ENCODE peak calls at places on chromosomes 2 and 18, in eight cellular contexts. One of them, this sample, is unnamed.

GRCh38 chr2:224736227-224736626 is 20.1 kb upstream of the CCDC195 start:
- DNase-seq in upper lobe of left lung: no peak
- DNase-seq in HCT116: no peak
- DNase-seq in pancreas: no peak
- DNase-seq in left ventricle myocardium inferior: no peak
- DNase-seq in tibial nerve: no peak
- DNase-seq in stomach: no peak
- DNase-seq in adrenal gland: no peak
- DNase-seq in this sample: no peak

GRCh38 chr2:175393851-175394250 is 212.3 kb upstream of the ATP5MC3 start:
- DNase-seq in upper lobe of left lung: no peak
- DNase-seq in HCT116: no peak
- DNase-seq in pancreas: no peak
- DNase-seq in left ventricle myocardium inferior: no peak
- DNase-seq in tibial nerve: no peak
- DNase-seq in stomach: no peak
- DNase-seq in adrenal gland: no peak
- DNase-seq in this sample: no peak

GRCh38 chr2:76850969-76851368 is 671.2 kb downstream of the LRRTM4 start:
- DNase-seq in upper lobe of left lung: no peak
- DNase-seq in HCT116: no peak
- DNase-seq in pancreas: no peak
- DNase-seq in left ventricle myocardium inferior: no peak
- DNase-seq in tibial nerve: no peak
- DNase-seq in stomach: no peak
- DNase-seq in adrenal gland: no peak
- DNase-seq in this sample: no peak

GRCh38 chr2:86372641-86373502 is 35.4 kb upstream of the REEP1 start:
- DNase-seq in upper lobe of left lung: no peak
- DNase-seq in HCT116: peak; percentile 43
- DNase-seq in pancreas: peak; percentile 47
- DNase-seq in left ventricle myocardium inferior: no peak
- DNase-seq in tibial nerve: no peak
- DNase-seq in stomach: peak; percentile 56
- DNase-seq in adrenal gland: peak; percentile 47
- DNase-seq in this sample: no peak

GRCh38 chr2:118246726-118247125 is 158.5 kb downstream of the INSIG2 start:
- DNase-seq in upper lobe of left lung: no peak
- DNase-seq in HCT116: no peak
- DNase-seq in pancreas: no peak
- DNase-seq in left ventricle myocardium inferior: peak; percentile 45
- DNase-seq in tibial nerve: no peak
- DNase-seq in stomach: no peak
- DNase-seq in adrenal gland: peak; percentile 68
- DNase-seq in this sample: no peak

GRCh38 chr2:20444993-20445910 is 1.6 kb upstream of the RHOB start:
- DNase-seq in upper lobe of left lung: no peak
- DNase-seq in HCT116: no peak
- DNase-seq in pancreas: no peak
- DNase-seq in left ventricle myocardium inferior: no peak
- DNase-seq in tibial nerve: no peak
- DNase-seq in stomach: peak; percentile 24
- DNase-seq in adrenal gland: no peak
- DNase-seq in this sample: peak; percentile 64

GRCh38 chr2:23286765-23287155 is 98.2 kb upstream of the KLHL29 start:
- DNase-seq in upper lobe of left lung: peak; percentile 23
- DNase-seq in HCT116: no peak
- DNase-seq in pancreas: no peak
- DNase-seq in left ventricle myocardium inferior: peak; percentile 38
- DNase-seq in tibial nerve: peak; percentile 55
- DNase-seq in stomach: no peak
- DNase-seq in adrenal gland: peak; percentile 35
- DNase-seq in this sample: no peak

GRCh38 chr2:20666114-20666363 is 905 bp upstream of the GDF7 start:
- DNase-seq in upper lobe of left lung: peak; percentile 86
- DNase-seq in HCT116: no peak
- DNase-seq in pancreas: no peak
- DNase-seq in left ventricle myocardium inferior: no peak
- DNase-seq in tibial nerve: no peak
- DNase-seq in stomach: no peak
- DNase-seq in adrenal gland: no peak
- DNase-seq in this sample: no peak

GRCh38 chr18:57437782-57438668 is 2.9 kb downstream of the ONECUT2 start:
- DNase-seq in upper lobe of left lung: peak; percentile 76
- DNase-seq in HCT116: peak; percentile 40
- DNase-seq in pancreas: peak; percentile 76
- DNase-seq in left ventricle myocardium inferior: no peak
- DNase-seq in tibial nerve: no peak
- DNase-seq in stomach: no peak
- DNase-seq in adrenal gland: peak; percentile 42
- DNase-seq in this sample: peak; percentile 60
- H3K4me3 ChIP-seq in upper lobe of left lung: peak overlapping the region; percentile 0
- H3K4me3 ChIP-seq in HCT116: peak overlapping the region; percentile 8
- H3K4me3 ChIP-seq in pancreas: peak overlapping the region; percentile 56
- H3K4me3 ChIP-seq in left ventricle myocardium inferior: peak overlapping the region; percentile 53
- H3K4me3 ChIP-seq in tibial nerve: peak overlapping the region; percentile 4
- H3K4me3 ChIP-seq in stomach: peak overlapping the region; percentile 26
- H3K4me3 ChIP-seq in adrenal gland: no peak overlapping the region
- H3K4me3 ChIP-seq in this sample: no peak overlapping the region

DNA sequence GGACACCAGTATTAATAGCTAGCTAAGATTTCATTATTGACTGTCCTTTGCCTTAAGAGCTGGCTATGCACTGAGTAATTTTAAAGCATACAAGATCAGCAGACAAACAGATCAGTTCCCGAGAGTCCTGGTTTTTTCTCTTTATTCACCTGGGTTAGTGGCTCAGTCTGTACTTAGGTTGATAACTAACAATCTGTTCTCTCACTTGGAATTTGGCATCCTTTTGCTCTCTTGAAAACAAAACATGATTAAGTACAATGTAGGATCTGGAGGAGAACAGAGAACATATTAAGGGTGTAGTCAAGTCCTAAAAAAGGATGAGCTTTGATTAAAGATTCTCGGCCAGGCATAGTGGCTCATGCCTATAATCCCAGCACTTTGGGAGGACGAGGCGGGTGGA is 16.6 kb downstream of the ARPC2 start:
- DNase-seq in upper lobe of left lung: no peak
- DNase-seq in HCT116: no peak
- DNase-seq in pancreas: no peak
- DNase-seq in left ventricle myocardium inferior: no peak
- DNase-seq in tibial nerve: no peak
- DNase-seq in stomach: no peak
- DNase-seq in adrenal gland: no peak
- DNase-seq in this sample: no peak
- H3K36me3 ChIP-seq in upper lobe of left lung: peaks cover 27% of the 10 kb centered on the region
- H3K36me3 ChIP-seq in HCT116: peaks cover 53% of the 10 kb centered on the region
- H3K36me3 ChIP-seq in pancreas: no peaks in the 10 kb centered on the region
- H3K36me3 ChIP-seq in left ventricle myocardium inferior: peaks cover 100% of the 10 kb centered on the region
- H3K36me3 ChIP-seq in tibial nerve: no peaks in the 10 kb centered on the region
- H3K36me3 ChIP-seq in stomach: peaks cover 99% of the 10 kb centered on the region
- H3K36me3 ChIP-seq in adrenal gland: peaks cover 81% of the 10 kb centered on the region
- H3K36me3 ChIP-seq in this sample: peaks cover 86% of the 10 kb centered on the region

GRCh38 chr2:207546822-207547221 is 17.1 kb downstream of the CREB1 start:
- DNase-seq in upper lobe of left lung: no peak
- DNase-seq in HCT116: no peak
- DNase-seq in pancreas: no peak
- DNase-seq in left ventricle myocardium inferior: no peak
- DNase-seq in tibial nerve: no peak
- DNase-seq in stomach: no peak
- DNase-seq in adrenal gland: no peak
- DNase-seq in this sample: no peak
- TF ChIP-seq CTCF in upper lobe of left lung: no peak
- TF ChIP-seq CTCF in HCT116: no peak
- TF ChIP-seq CTCF in pancreas: no peak
- TF ChIP-seq CTCF in left ventricle myocardium inferior: no peak
- TF ChIP-seq CTCF in tibial nerve: no peak
- TF ChIP-seq CTCF in stomach: no peak
- TF ChIP-seq CTCF in adrenal gland: no peak
- TF ChIP-seq CTCF in this sample: no peak

DNA sequence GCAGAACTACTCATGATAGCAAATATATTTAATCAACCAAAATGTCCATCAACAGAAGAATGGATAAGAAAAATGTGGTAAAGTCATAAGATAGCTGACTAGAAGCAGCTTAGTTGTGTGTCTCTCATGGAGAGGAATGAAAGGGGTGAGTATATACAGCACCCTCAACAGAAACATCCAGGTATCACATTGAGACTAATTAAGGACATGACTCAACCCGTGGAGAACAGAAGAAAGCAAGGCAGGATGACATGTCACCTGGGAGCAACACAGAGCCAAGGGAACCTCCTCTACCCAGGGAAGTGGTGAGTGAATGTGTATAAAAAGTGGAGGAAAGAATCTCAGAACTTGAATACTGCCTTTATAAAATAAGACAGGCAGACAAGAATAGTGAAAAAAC is 1695.0 kb upstream of the CELF4 start:
- DNase-seq in upper lobe of left lung: no peak
- DNase-seq in HCT116: no peak
- DNase-seq in pancreas: no peak
- DNase-seq in left ventricle myocardium inferior: no peak
- DNase-seq in tibial nerve: no peak
- DNase-seq in stomach: no peak
- DNase-seq in adrenal gland: no peak
- DNase-seq in this sample: no peak
- H3K4me3 ChIP-seq in upper lobe of left lung: no peak overlapping the region
- H3K4me3 ChIP-seq in HCT116: no peak overlapping the region
- H3K4me3 ChIP-seq in pancreas: no peak overlapping the region
- H3K4me3 ChIP-seq in left ventricle myocardium inferior: no peak overlapping the region
- H3K4me3 ChIP-seq in tibial nerve: no peak overlapping the region
- H3K4me3 ChIP-seq in stomach: no peak overlapping the region
- H3K4me3 ChIP-seq in adrenal gland: no peak overlapping the region
- H3K4me3 ChIP-seq in this sample: no peak overlapping the region

DNA sequence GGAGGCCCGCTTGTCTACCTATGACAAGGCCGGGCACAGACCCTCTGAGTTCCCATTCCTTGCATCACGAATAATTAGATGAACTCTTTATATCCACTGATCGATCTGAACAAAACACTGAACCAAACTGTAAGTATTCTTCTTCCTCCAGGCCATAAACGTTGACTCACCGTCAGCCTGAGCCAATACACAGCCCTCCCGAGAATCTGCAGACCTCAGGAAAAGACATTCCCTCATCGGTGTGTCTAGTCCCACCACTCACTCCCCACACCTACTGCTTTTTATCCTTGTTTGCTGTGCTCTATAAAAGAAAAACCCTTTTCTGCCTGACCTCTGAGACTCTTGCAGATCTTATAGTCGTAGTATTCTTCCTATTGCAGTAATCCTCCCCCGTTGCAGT is 41.0 kb downstream of the TMEM87B start:
- DNase-seq in upper lobe of left lung: no peak
- DNase-seq in HCT116: no peak
- DNase-seq in pancreas: no peak
- DNase-seq in left ventricle myocardium inferior: no peak
- DNase-seq in tibial nerve: no peak
- DNase-seq in stomach: no peak
- DNase-seq in adrenal gland: no peak
- DNase-seq in this sample: no peak
- H3K36me3 ChIP-seq in upper lobe of left lung: peaks cover 12% of the 10 kb centered on the region
- H3K36me3 ChIP-seq in HCT116: peaks cover 3% of the 10 kb centered on the region
- H3K36me3 ChIP-seq in pancreas: peaks cover 5% of the 10 kb centered on the region
- H3K36me3 ChIP-seq in left ventricle myocardium inferior: peaks cover 65% of the 10 kb centered on the region
- H3K36me3 ChIP-seq in tibial nerve: no peaks in the 10 kb centered on the region
- H3K36me3 ChIP-seq in stomach: peaks cover 87% of the 10 kb centered on the region
- H3K36me3 ChIP-seq in adrenal gland: peaks cover 35% of the 10 kb centered on the region
- H3K36me3 ChIP-seq in this sample: peaks cover 47% of the 10 kb centered on the region

DNA sequence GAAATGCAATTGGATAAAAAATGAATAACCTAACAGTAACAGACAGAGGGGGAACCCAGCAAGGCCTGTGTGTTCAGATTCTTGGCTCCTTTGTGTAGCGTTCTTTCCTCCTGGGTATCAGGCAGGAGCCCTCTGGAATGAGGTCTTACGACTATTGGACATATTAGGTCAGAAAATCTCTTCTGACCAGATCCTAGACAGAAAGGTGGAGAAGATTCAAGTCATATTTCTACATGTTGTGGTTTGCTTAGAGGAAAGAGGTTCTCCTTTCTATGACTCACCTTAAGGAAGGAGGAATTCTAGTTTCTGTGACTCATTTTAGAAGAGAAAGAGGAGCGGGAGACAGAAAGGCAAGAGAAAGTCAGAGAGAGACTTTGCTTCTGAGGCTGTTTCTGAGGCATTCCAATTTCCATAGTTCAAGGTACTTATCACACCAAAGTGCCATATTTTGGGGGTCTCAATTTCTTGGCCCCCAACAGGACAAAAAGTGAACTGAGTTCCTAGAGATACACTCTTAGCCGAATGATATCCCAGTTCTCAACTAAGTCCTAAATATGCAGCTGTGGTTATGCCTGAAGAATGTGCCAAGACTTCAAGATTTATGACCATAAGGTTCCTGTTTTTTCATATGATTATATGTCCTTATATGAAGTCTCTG is 618.6 kb downstream of the ZEB2 start:
- DNase-seq in upper lobe of left lung: no peak
- DNase-seq in HCT116: peak; percentile 51
- DNase-seq in pancreas: no peak
- DNase-seq in left ventricle myocardium inferior: no peak
- DNase-seq in tibial nerve: no peak
- DNase-seq in stomach: no peak
- DNase-seq in adrenal gland: no peak
- DNase-seq in this sample: no peak
- TF ChIP-seq CTCF in upper lobe of left lung: no peak
- TF ChIP-seq CTCF in HCT116: no peak
- TF ChIP-seq CTCF in pancreas: no peak
- TF ChIP-seq CTCF in left ventricle myocardium inferior: no peak
- TF ChIP-seq CTCF in tibial nerve: no peak
- TF ChIP-seq CTCF in stomach: no peak
- TF ChIP-seq CTCF in adrenal gland: no peak
- TF ChIP-seq CTCF in this sample: no peak

DNA sequence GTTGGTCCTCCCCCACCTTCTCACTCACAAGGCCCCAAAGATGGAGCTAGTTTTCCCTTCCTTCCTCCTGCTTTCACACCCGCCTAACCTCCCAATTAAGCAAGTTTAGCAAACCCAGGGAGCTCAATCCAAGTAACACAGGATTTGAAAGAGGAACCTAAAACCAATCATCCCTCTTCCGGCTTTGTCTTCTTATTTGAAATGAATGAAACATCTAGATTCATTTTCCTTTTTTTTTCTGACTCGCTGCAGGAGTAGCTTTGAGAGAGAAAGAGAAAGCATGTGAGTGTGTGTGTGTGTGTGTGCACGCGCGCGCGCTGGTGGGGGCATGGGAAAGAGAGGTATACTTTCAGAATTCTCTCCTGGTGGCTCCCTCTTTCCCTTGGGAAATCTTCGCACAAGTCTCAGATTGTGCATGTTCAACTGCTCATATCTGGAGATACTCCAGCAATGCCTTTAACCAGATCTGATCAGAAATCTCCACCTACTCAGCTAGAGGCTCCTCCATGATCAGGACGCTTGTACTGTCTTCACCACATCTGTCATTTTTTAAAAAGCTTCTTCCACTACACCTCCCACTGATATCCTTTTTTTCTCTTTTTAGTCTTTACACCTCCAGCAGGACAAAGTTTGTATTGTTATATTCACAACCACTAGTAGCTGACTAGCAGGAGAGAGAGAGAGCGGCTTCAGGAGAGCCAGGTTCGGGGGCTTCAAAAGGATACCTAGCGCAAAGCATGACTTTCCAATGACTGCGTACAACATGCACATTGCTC is 1.6 kb downstream of the SLC8A1 start:
- DNase-seq in upper lobe of left lung: peak; percentile 79
- DNase-seq in HCT116: no peak
- DNase-seq in pancreas: no peak
- DNase-seq in left ventricle myocardium inferior: peak; percentile 39
- DNase-seq in tibial nerve: no peak
- DNase-seq in stomach: no peak
- DNase-seq in adrenal gland: peak; percentile 39
- DNase-seq in this sample: no peak
- H3K4me3 ChIP-seq in upper lobe of left lung: peak overlapping the region; percentile 61
- H3K4me3 ChIP-seq in HCT116: no peak overlapping the region
- H3K4me3 ChIP-seq in pancreas: no peak overlapping the region
- H3K4me3 ChIP-seq in left ventricle myocardium inferior: peak overlapping the region; percentile 71
- H3K4me3 ChIP-seq in tibial nerve: peak overlapping the region; percentile 60
- H3K4me3 ChIP-seq in stomach: peak overlapping the region; percentile 57
- H3K4me3 ChIP-seq in adrenal gland: no peak overlapping the region
- H3K4me3 ChIP-seq in this sample: peak overlapping the region; percentile 62